ENCODE peak calls at places on chromosomes 1 and 21, in four cellular contexts. Y is CD8-positive, alpha-beta memory T cell; Z is tibial nerve; X is small intestine. V is an unnamed sample. For H3K4me1, the result is how much of the 10 kb centered on the place peaks cover.

GRCh38 chr1:91020967-91021685 is 709 bp downstream of the ZNF644 start:
- DNase-seq in Y (peak), Z (peak), X (peak), V (peak)

GRCh38 chr1:31421404-31422040 is 8.5 kb downstream of the SERINC2 start:
- DNase-seq in Y (no peak), Z (no peak), X (no peak), V (peak)

GRCh38 chr1:60283690-60284089 is 210.1 kb upstream of the C1orf87 start:
- DNase-seq in Y (no peak), Z (no peak), X (no peak), V (no peak)

GRCh38 chr1:1013922-1014617 is 773 bp downstream of the ISG15 start:
- DNase-seq in Y (peak), Z (no peak), X (no peak), V (no peak)

GRCh38 chr21:42009831-42010506 is at the start of gene ZBTB21:
- DNase-seq in Y (peak), Z (peak), X (peak), V (peak)

GRCh38 chr1:234978397-234979291 is 150.0 kb downstream of the TOMM20 start:
- DNase-seq in Y (no peak), Z (no peak), X (peak), V (peak)

GRCh38 chr21:25615880-25616279 is 8.6 kb upstream of the MRPL39 start:
- DNase-seq in Y (no peak), Z (no peak), X (no peak), V (no peak)

GRCh38 chr1:36924282-36924791 is 110.0 kb downstream of the GRIK3 start:
- DNase-seq in Y (peak), Z (peak), X (peak), V (no peak)

GRCh38 chr1:186304982-186305949 is 69.8 kb downstream of the TPR start:
- DNase-seq in Y (peak), Z (no peak), X (peak), V (peak)

GRCh38 chr21:36104306-36105300 is 30.3 kb upstream of the CBR3 start:
- DNase-seq in Y (peak), Z (peak), X (peak), V (peak)

GRCh38 chr1:2145946-2146835 is 48.4 kb downstream of the FAAP20 start:
- DNase-seq in Y (peak), Z (no peak), X (peak), V (no peak)

GRCh38 chr1:163022129-163022528 is 47.0 kb upstream of the RGS4 start:
- DNase-seq in Y (no peak), Z (no peak), X (no peak), V (no peak)

GRCh38 chr1:101105877-101106276 is 80.3 kb upstream of the DPH5 start:
- DNase-seq in Y (no peak), Z (no peak), X (no peak), V (no peak)

GRCh38 chr1:212951058-212951923 is 950 bp downstream of the VASH2 start:
- DNase-seq in Y (no peak), Z (no peak), X (no peak), V (peak)

GRCh38 chr1:119778886-119779560 is 10.3 kb upstream of the HMGCS2 start:
- DNase-seq in Y (no peak), Z (no peak), X (no peak), V (no peak)

GRCh38 chr1:24292100-24292499 is 27.1 kb upstream of the GRHL3 start:
- DNase-seq in Y (no peak), Z (no peak), X (no peak), V (no peak)

GRCh38 chr1:24292887-24293286 is 26.3 kb upstream of the GRHL3 start:
- DNase-seq in Y (no peak), Z (no peak), X (no peak), V (no peak)

GRCh38 chr1:24290933-24291487 is 28.1 kb upstream of the GRHL3 start:
- DNase-seq in Y (no peak), Z (no peak), X (no peak), V (no peak)

GRCh38 chr1:24288479-24288878 is 30.7 kb upstream of the GRHL3 start:
- DNase-seq in Y (no peak), Z (no peak), X (no peak), V (no peak)

DNA sequence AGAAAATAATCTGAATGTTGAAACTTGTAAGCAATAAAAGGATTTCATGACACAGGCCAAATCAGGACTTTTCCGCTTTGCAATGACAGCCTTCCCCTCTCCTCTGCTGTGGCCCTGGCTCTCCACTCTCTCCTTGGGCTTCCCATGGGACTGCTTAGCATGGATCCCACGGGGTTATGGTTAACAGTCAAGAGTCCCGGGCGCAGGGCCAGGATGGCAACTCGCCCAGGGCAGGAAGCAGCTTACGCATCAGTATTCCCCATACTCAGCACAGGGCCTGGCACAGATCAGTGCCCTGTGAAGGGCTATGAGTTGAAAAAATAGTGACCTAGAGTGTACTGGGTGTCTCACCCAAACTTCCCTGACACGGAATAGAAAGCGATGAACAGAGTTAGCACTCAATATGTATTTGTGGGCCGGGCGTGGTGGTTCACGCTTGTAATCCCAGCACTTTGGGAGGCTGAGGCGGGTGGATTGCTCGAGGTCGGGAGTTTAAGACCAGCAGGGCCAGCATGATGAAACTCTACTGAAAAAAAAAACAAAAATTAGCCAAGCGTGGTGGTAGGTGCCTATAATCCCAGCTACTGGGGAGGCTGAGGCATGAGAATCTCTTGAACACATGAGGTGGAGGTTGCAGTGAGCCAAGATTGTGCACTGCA is 29.1 kb upstream of the GRHL3 start:
- DNase-seq in Y (no peak), Z (peak), X (peak), V (peak)
- H3K4me1 ChIP-seq in Y (under half), Z (under half), X (under half), V (under half)

GRCh38 chr1:26419494-26419893 is 8.9 kb downstream of the LIN28A start:
- DNase-seq in Y (no peak), Z (no peak), X (no peak), V (no peak)

GRCh38 chr1:26417111-26417510 is 6.5 kb downstream of the LIN28A start:
- DNase-seq in Y (peak), Z (no peak), X (peak), V (peak)

GRCh38 chr1:26413031-26413430 is 2.4 kb downstream of the LIN28A start:
- DNase-seq in Y (no peak), Z (no peak), X (no peak), V (no peak)

GRCh38 chr1:26418865-26419349 is 8.3 kb downstream of the LIN28A start:
- DNase-seq in Y (no peak), Z (no peak), X (no peak), V (no peak)
- H3K4me1 ChIP-seq in Y (under half), Z (under half), X (under half), V (under half)

DNA sequence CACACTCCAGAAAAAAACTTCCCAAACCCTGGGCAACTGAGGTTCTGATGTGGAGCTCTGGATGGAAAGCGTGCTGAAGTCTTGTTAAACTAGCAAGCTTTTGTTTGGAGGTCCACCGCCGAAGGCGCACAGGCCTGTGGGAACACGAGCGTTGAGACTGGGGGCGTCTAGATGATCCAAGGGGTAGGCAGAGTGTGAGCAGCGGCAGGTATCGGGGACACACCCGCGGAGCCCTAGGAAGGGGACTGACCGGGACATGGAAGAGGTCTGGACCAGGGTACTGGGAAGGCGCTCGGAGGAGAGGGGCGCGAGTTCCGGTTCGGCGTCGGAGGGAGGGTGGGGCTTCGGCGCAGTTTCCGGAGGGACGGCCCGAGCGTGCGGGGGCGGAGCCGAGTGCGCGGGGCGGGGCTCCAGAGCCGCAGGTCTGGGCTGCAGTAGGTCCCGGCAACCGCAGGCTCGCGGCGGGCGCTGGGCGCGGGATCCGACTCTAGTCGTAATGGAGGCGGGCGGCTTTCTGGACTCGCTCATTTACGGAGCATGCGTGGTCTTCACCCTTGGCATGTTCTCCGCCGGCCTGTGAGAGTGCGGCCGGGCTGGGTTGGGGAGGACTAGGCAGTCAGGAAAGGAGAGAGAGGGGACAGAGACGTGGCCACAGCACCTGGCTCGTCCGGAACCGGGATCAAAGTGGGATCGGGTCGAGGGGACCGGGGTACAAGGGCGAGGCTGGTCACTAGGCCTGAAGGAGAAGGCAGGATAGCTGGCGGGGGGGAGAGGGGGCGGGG is at the start of gene SLC50A1:
- DNase-seq in Y (peak), Z (peak), X (peak), V (peak)
- H3K4me1 ChIP-seq in Y (under half), Z (half or more), X (under half), V (under half)

DNA sequence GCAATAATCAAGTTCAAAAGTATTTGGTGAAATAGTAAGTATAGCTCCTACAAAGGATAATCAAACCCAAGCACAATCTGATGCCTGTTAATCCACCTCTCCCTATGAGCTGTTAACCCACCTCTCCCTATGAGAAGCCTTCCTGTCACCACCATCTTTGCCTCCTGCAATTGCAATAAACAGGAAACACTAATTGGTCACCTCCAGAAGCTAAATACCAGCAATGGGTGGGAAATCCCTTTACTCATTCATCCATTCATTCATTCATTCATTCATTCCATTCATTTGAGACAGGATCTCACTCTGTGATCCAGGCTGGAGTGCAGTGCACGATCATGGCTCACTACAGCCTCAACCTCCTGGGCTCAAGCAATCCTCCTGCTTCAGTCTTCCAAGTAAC is 132.8 kb downstream of the RERE start:
- DNase-seq in Y (no peak), Z (no peak), X (no peak), V (no peak)
- H3K4me1 ChIP-seq in Y (under half), Z (under half), X (under half), V (under half)

DNA sequence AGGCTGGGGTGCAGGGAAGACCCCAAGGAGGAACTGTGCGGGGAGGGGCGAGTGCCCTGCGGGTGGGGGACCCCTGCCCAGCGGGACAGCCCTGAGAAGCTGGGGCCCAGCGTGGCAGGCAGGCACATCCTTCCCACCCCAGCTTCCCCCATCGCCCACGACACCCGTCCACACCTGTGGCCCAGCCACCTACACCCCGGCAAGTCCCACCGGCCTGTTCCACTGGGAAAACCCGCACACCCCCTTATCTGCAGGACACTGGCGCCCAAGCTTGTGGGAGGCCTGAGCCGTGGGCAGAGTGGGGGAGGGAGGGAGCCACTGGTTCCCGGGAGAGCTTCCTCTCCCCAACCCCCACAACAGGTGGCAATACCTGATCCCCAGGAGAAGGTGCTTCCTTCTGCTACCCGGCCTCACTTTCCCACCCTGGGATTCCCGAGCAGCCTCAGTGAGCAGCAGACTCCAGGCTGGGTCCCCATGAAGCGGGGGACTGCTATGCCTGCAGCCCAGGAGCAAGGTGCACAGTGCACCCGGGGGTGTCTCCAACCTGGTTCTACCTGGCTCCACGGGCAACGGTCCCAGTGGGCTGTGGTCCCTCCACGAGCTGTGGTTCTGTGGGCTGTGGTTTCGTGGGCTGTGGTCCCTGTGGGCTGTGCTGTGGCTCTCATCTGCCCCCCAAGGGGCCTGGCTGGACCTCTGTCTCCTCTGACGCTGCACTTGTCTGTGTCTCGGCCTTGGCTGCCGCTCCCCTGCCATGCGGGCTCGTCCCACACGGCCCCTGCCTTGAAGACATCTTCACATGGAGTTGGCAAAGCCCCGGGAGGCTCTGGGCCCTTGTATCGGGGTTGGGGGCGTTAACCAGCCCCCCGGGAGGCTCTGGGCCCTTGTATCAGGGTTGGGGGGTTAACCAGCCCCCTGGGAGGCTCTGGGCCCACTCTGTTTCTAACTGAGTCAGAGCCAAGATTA is 37.8 kb upstream of the POFUT2 start:
- DNase-seq in Y (no peak), Z (no peak), X (no peak), V (peak)
- H3K4me1 ChIP-seq in Y (under half), Z (half or more), X (under half), V (under half)

DNA sequence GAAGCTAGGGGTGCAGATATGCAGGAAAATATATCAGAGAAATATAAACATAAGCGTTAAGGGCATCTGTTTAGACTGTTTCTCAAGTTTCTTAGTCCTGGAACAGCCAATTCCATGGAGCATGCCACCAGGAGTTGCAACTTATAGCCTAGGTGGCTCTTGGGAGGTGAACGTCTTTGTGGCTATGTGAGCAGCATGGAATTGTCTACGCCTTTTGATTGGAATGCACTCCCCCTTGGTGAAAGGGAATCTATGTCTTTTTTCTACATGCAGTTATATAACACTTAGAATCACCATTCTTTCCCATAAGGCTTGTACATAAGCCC is 12.4 kb downstream of the RCSD1 start:
- DNase-seq in Y (no peak), Z (no peak), X (no peak), V (no peak)
- H3K4me1 ChIP-seq in Y (half or more), Z (under half), X (under half), V (under half)

GRCh38 chr1:202161151-202162048 is 998 bp upstream of the PTPN7 start:
- DNase-seq in Y (peak), Z (no peak), X (no peak), V (no peak)
- H3K4me1 ChIP-seq in Y (half or more), Z (half or more), X (under half), V (under half)

DNA sequence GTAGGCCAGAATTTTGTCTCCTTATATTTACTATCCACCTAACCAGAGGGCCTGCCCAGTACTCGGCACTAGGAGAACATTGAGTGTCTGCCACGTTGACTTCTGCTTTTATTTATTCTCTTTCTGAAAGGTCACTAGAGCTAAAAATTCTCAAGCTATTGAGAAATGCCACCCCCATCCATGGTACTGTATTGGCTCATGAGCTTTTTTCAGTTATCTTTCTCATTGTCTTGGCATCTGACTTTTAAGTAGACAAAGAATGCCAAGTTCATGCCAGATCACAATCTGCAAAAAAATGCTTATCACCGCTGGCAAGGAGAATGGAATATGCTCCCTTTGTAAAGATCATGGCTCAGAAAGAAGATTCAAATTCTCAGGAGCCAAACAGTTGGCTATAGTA is 49.8 kb upstream of the MROH9 start:
- DNase-seq in Y (no peak), Z (no peak), X (peak), V (no peak)
- H3K4me1 ChIP-seq in Y (under half), Z (under half), X (under half), V (under half)

GRCh38 chr1:207003216-207003615 is 29.3 kb downstream of the C1orf116 start:
- DNase-seq in Y (no peak), Z (no peak), X (no peak), V (no peak)
- H3K4me1 ChIP-seq in Y (under half), Z (under half), X (under half), V (under half)

V was measured in BE2C.